ENCODE peak calls at places on chromosomes 1 and 21, in ten cellular contexts. G is IMR-90, I is endothelial cell, T is pancreas, X is stomach, U is hepatocyte, S is fibroblast of lung, C is GM20000, K is coronary artery, F is tibial artery. V is an unnamed sample.

GRCh38 chr21:35206141-35207125 is 157.3 kb upstream of the RUNX1 start:
- DNase-seq in G (peak), I (no peak), T (peak), X (peak), U (peak), S (peak), C (peak), K (no peak), F (no peak), V (no peak)

GRCh38 chr1:59512702-59513101 is 215.8 kb downstream of the FGGY start:
- DNase-seq in G (no peak), I (no peak), T (no peak), X (no peak), U (no peak), S (no peak), C (no peak), K (no peak), F (no peak), V (no peak)

GRCh38 chr1:2382621-2383361 is 8.6 kb downstream of the MORN1 start:
- DNase-seq in G (no peak), I (peak), T (no peak), X (no peak), U (peak), S (peak), C (peak), K (no peak), F (no peak), V (peak)

GRCh38 chr1:21904725-21905520 is 32.2 kb downstream of the HSPG2 start:
- DNase-seq in G (peak), I (no peak), T (peak), X (peak), U (peak), S (peak), C (no peak), K (peak), F (peak), V (no peak)

GRCh38 chr1:178122283-178122682 is 28.4 kb downstream of the RASAL2 start:
- DNase-seq in G (peak), I (no peak), T (no peak), X (no peak), U (no peak), S (peak), C (no peak), K (no peak), F (no peak), V (no peak)

GRCh38 chr21:45078877-45079281 is 4.5 kb downstream of the ADARB1 start:
- DNase-seq in G (peak), I (no peak), T (no peak), X (peak), U (no peak), S (peak), C (no peak), K (peak), F (no peak), V (no peak)

GRCh38 chr1:223211323-223211985 is 68.4 kb upstream of the TLR5 start:
- DNase-seq in G (no peak), I (no peak), T (no peak), X (no peak), U (no peak), S (peak), C (no peak), K (no peak), F (no peak), V (no peak)

GRCh38 chr21:34857874-34858273 is 189.1 kb downstream of the CLIC6 start:
- DNase-seq in G (no peak), I (no peak), T (no peak), X (no peak), U (no peak), S (no peak), C (no peak), K (no peak), F (no peak), V (no peak)

GRCh38 chr1:236535656-236536293 is 12.0 kb downstream of the LGALS8 start:
- DNase-seq in G (no peak), I (no peak), T (no peak), X (no peak), U (peak), S (no peak), C (no peak), K (no peak), F (no peak), V (no peak)

GRCh38 chr1:233790662-233791371 is 113.7 kb upstream of the SLC35F3 start:
- DNase-seq in G (peak), I (peak), T (peak), X (peak), U (peak), S (peak), C (peak), K (no peak), F (no peak), V (peak)

GRCh38 chr1:101438359-101438758 is 201.5 kb downstream of the S1PR1 start:
- DNase-seq in G (peak), I (peak), T (no peak), X (no peak), U (peak), S (no peak), C (peak), K (no peak), F (no peak), V (no peak)
- TF ChIP-seq CTCF in G (peak), I (no peak), T (no peak), X (no peak), U (peak), S (peak), C (peak), K (no peak), F (no peak), V (peak)

DNA sequence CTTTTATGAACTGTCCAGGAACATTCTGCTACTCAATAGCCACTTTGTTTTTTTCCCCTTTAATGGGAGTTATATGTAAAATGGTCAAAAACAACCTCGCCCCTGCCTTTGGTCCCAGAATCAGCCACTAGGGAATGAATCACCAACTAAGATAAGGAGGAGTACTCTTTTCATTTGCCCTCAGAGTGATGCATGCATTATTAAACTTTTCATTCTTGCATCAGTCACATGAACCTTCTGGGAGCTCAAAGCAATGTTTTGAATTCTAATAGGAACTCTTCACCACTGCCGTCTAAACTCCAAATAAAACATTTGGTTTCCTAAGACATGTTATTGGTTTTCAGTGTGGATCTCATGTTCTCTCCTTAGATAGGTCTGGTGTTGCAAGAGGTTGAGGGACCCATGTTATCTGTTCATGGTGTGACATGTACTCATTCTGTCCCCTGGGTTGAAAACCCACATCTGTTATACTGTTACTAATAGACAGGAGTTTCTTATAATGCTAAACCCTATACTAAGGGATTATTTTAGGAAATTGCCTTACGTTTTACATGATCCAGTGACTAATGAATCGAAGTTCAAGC is 17.8 kb upstream of the HSD17B7 start:
- DNase-seq in G (peak), I (no peak), T (no peak), X (no peak), U (no peak), S (no peak), C (no peak), K (no peak), F (no peak), V (no peak)
- TF ChIP-seq CTCF in G (no peak), I (no peak), T (no peak), X (no peak), U (no peak), S (no peak), C (no peak), K (no peak), F (no peak), V (no peak)

GRCh38 chr1:180842890-180843289 is 69.8 kb upstream of the KIAA1614 start:
- DNase-seq in G (peak), I (no peak), T (no peak), X (no peak), U (no peak), S (peak), C (no peak), K (no peak), F (no peak), V (no peak)
- TF ChIP-seq CTCF in G (no peak), I (no peak), T (no peak), X (no peak), U (no peak), S (no peak), C (no peak), K (no peak), F (no peak), V (no peak)

DNA sequence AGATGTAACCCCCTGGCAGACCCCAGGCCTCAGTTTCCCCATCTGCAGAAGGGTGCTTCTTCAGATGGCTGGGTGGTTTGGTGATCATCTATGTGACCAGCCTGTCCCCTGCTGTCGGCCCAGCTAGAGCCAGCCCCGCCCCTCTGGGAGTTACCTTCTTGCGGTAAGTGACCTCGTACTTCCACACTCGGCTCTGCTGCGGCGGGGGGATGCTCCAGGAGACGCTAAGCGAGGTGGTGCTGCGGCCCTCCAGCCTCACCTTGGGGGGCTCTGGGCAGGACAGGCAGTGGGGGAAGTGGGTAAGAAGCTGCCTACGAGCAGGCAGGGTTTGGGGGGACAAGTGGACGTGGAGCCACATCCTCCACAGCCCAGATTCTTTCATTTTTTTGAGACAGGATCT is 20.4 kb downstream of the EPHA2 start:
- DNase-seq in G (no peak), I (no peak), T (no peak), X (no peak), U (no peak), S (no peak), C (no peak), K (no peak), F (no peak), V (no peak)
- TF ChIP-seq CTCF in G (no peak), I (no peak), T (no peak), X (no peak), U (no peak), S (no peak), C (no peak), K (no peak), F (no peak), V (no peak)

V was measured in neural crest cell.